ENCODE peak calls at places on chromosomes 4 and X, in ten cellular contexts. Z is HL-60, O is epithelial cell of proximal tubule, B is ovary, H is HFF-Myc, C is retinal pigment epithelial cell, A is choroid plexus epithelial cell, F is hepatocyte, D is lung, E is kidney epithelial cell. M is an unnamed sample.

GRCh38 chr4:185896832-185897475 is 85.0 kb upstream of the SORBS2 start:
- DNase-seq in Z (no peak), O (no peak), B (no peak), H (no peak), C (no peak), A (no peak), F (no peak), D (peak), E (no peak), M (no peak)

GRCh38 chrX:105618393-105619101 is 203.8 kb upstream of the NRK start:
- DNase-seq in Z (no peak), O (peak), B (no peak), H (no peak), C (peak), A (no peak), F (no peak), D (no peak), E (no peak), M (no peak)

GRCh38 chr4:104128850-104129213 is 365.9 kb downstream of the CXXC4 start:
- DNase-seq in Z (no peak), O (peak), B (no peak), H (no peak), C (no peak), A (no peak), F (peak), D (no peak), E (peak), M (peak)

GRCh38 chr4:108834787-108835384 is 72.0 kb upstream of the ETNPPL start:
- DNase-seq in Z (no peak), O (peak), B (no peak), H (peak), C (no peak), A (peak), F (peak), D (no peak), E (no peak), M (peak)

GRCh38 chr4:37767546-37767945 is 58.9 kb upstream of the PGM2 start:
- DNase-seq in Z (no peak), O (peak), B (peak), H (no peak), C (peak), A (peak), F (peak), D (peak), E (peak), M (peak)

GRCh38 chrX:1138476-1138875 is 74.0 kb downstream of the CRLF2 start:
- DNase-seq in Z (no peak), O (no peak), B (no peak), H (no peak), C (no peak), A (no peak), F (no peak), D (no peak), E (no peak), M (no peak)

GRCh38 chrX:15930585-15930984 is 76.0 kb upstream of the AP1S2 start:
- DNase-seq in Z (no peak), O (no peak), B (no peak), H (no peak), C (no peak), A (peak), F (peak), D (no peak), E (peak), M (peak)

GRCh38 chr4:123555500-123556273 is 159.1 kb downstream of the SPRY1 start:
- DNase-seq in Z (peak), O (peak), B (peak), H (no peak), C (peak), A (peak), F (peak), D (peak), E (no peak), M (peak)

GRCh38 chr4:165756831-165757230 is 116.2 kb upstream of the TLL1 start:
- DNase-seq in Z (no peak), O (no peak), B (no peak), H (no peak), C (no peak), A (no peak), F (no peak), D (no peak), E (no peak), M (no peak)

GRCh38 chrX:46587158-46587557 is 13.6 kb downstream of the CHST7 start:
- DNase-seq in Z (no peak), O (no peak), B (no peak), H (no peak), C (no peak), A (peak), F (no peak), D (no peak), E (no peak), M (peak)

GRCh38 chr4:47334597-47335185 is 128.8 kb downstream of the COMMD8 start:
- DNase-seq in Z (no peak), O (no peak), B (no peak), H (no peak), C (no peak), A (peak), F (peak), D (no peak), E (no peak), M (no peak)

GRCh38 chrX:70755850-70756249 is 152.7 kb downstream of the TEX11 start:
- DNase-seq in Z (no peak), O (no peak), B (no peak), H (no peak), C (no peak), A (no peak), F (no peak), D (no peak), E (no peak), M (no peak)

GRCh38 chrX:74537011-74537390 is 77.4 kb downstream of the RLIM start:
- DNase-seq in Z (no peak), O (no peak), B (peak), H (no peak), C (no peak), A (peak), F (peak), D (no peak), E (no peak), M (peak)

GRCh38 chrX:74534569-74535038 is 79.8 kb downstream of the RLIM start:
- DNase-seq in Z (no peak), O (no peak), B (no peak), H (no peak), C (no peak), A (peak), F (no peak), D (no peak), E (no peak), M (peak)

GRCh38 chrX:74535211-74535621 is 79.2 kb downstream of the RLIM start:
- DNase-seq in Z (no peak), O (no peak), B (no peak), H (peak), C (no peak), A (peak), F (peak), D (no peak), E (no peak), M (peak)

GRCh38 chrX:74535633-74536141 is 78.7 kb downstream of the RLIM start:
- DNase-seq in Z (no peak), O (no peak), B (peak), H (no peak), C (no peak), A (peak), F (peak), D (peak), E (no peak), M (peak)

GRCh38 chrX:74536142-74537010 is 78.0 kb downstream of the RLIM start:
- DNase-seq in Z (no peak), O (no peak), B (peak), H (no peak), C (no peak), A (peak), F (peak), D (peak), E (no peak), M (peak)
- TF ChIP-seq CTCF in Z (no peak), O (peak), B (peak), H (peak), C (peak), A (peak), F (peak), D (no peak), E (peak), M (peak)

GRCh38 chr4:16513876-16514275 is 287.6 kb upstream of the TAPT1 start:
- DNase-seq in Z (no peak), O (no peak), B (no peak), H (no peak), C (no peak), A (peak), F (no peak), D (no peak), E (no peak), M (no peak)

GRCh38 chr4:16521156-16521915 is 295.1 kb upstream of the TAPT1 start:
- DNase-seq in Z (no peak), O (no peak), B (no peak), H (no peak), C (no peak), A (no peak), F (no peak), D (no peak), E (no peak), M (no peak)

GRCh38 chr4:16516796-16517413 is 290.6 kb upstream of the TAPT1 start:
- DNase-seq in Z (no peak), O (no peak), B (peak), H (peak), C (no peak), A (peak), F (peak), D (peak), E (no peak), M (peak)
- TF ChIP-seq CTCF in Z (no peak), O (peak), B (peak), H (peak), C (peak), A (peak), F (peak), D (peak), E (no peak), M (peak)

GRCh38 chrX:102155806-102156179 is at the start of gene BEX5:
- DNase-seq in Z (no peak), O (peak), B (peak), H (no peak), C (peak), A (peak), F (peak), D (peak), E (peak), M (peak)

GRCh38 chrX:102154900-102155805 is 624 bp downstream of the BEX5 start:
- DNase-seq in Z (no peak), O (no peak), B (peak), H (no peak), C (no peak), A (no peak), F (no peak), D (peak), E (no peak), M (no peak)

DNA sequence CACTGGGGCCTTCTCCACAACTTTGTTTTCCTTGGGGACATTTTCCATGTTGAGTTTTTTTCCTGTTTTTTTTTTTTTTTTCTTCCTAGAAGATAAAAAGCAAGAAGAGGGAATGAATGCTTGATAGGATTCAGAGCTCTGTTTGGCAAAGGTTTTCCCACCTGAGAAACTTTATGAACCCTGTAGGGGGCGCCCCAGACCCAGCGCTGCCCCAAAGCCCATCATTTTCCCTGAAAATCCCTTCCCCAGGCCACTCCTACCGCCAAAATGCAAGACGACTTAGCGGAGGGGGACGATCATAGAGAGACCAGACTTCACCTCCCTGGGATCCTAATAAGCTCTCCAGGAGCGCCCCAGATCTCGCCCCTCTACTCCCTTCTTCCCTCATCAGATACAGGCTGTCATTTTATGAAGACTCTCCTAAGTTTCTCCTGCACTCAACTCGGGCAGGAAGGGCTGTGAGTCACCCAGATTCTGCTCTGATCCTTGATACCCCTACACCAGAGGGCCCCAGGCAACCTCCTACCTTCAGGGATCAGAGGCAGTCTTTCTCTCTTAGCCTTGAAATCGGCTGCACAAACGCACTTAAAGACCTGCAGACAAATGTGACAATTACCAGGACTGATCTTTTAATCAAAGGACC is 1.4 kb downstream of the BEX5 start:
- DNase-seq in Z (no peak), O (no peak), B (peak), H (no peak), C (no peak), A (no peak), F (no peak), D (no peak), E (no peak), M (no peak)
- TF ChIP-seq CTCF in Z (no peak), O (peak), B (no peak), H (no peak), C (peak), A (no peak), F (no peak), D (no peak), E (peak), M (no peak)

DNA sequence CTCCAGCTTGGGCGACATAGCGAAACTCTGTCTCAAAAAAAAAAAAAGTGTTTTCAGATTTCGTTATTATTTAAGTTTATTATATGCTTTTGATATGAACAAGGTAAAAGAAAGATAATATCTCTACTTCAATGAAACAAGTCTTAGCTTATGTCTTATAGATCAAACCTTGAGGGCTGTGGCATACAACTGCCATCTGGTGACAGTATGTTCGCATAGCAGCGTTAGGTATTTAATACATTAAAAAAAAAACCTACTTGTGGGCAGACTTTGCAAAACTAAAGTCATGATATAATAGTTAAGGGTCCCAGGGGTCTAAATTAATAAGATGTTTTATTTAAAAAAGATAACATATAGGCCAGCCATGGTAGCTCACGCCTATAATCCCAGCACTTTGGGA is 161.2 kb upstream of the AMOT start:
- DNase-seq in Z (no peak), O (no peak), B (no peak), H (no peak), C (no peak), A (no peak), F (no peak), D (no peak), E (no peak), M (no peak)
- TF ChIP-seq CTCF in Z (no peak), O (peak), B (no peak), H (no peak), C (no peak), A (no peak), F (peak), D (no peak), E (peak), M (no peak)

GRCh38 chr4:148704291-148704690 is 262.1 kb upstream of the NR3C2 start:
- DNase-seq in Z (no peak), O (no peak), B (no peak), H (no peak), C (no peak), A (no peak), F (no peak), D (no peak), E (no peak), M (no peak)
- TF ChIP-seq CTCF in Z (no peak), O (peak), B (no peak), H (no peak), C (peak), A (no peak), F (no peak), D (no peak), E (peak), M (no peak)

GRCh38 chr4:184433258-184433892 is 41.0 kb downstream of the IRF2 start:
- DNase-seq in Z (no peak), O (no peak), B (no peak), H (no peak), C (no peak), A (peak), F (no peak), D (no peak), E (no peak), M (no peak)
- TF ChIP-seq CTCF in Z (no peak), O (no peak), B (no peak), H (no peak), C (no peak), A (no peak), F (no peak), D (no peak), E (no peak), M (no peak)

DNA sequence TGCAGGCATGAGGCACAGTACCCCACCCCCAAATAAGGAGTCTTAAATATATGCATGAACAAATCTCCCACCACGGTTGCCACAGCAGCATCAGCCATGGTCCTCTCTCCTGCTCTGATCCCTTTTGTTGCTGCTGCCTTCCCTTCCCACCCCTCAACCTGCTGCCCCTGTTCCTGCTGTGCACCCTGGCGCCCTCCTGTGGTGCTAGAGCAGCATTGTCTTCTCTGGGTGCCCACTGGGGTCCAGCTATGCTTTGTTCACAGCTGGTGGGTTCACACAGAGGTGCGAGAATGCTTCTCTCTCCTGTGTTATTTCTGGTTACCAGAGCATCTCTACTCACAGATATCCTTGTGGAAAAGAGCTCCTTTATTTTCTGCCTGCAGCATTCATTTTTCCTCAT is 116.2 kb downstream of the GATB start:
- DNase-seq in Z (no peak), O (no peak), B (no peak), H (no peak), C (no peak), A (no peak), F (no peak), D (no peak), E (no peak), M (no peak)
- TF ChIP-seq CTCF in Z (peak), O (peak), B (no peak), H (peak), C (peak), A (peak), F (peak), D (no peak), E (peak), M (peak)

M was measured in astrocyte of the spinal cord.